ENCODE peak calls at places on chromosomes 12 and 14, in seven cellular contexts. P, I, D, M, A, O and K are unnamed samples.

GRCh38 chr14:24941719-24942118 is 108.2 kb downstream of the STXBP6 start:
- DNase-seq in M (no peak), I (no peak), A (no peak), O (no peak), D (no peak), P (no peak), K (peak)

GRCh38 chr12:119369907-119370546 is 35.5 kb downstream of the CCDC60 start:
- DNase-seq in A (no peak), P (peak), I (no peak), D (no peak), M (no peak), O (no peak), K (peak)

GRCh38 chr12:6551496-6552139 is 4.2 kb downstream of the IFFO1 start:
- DNase-seq in D (peak), A (no peak), O (no peak), I (peak), M (no peak), P (peak), K (no peak)

GRCh38 chr14:52129733-52130132 is 60.9 kb upstream of the NID2 start:
- DNase-seq in P (no peak), D (no peak), O (no peak), I (no peak), A (no peak), M (no peak), K (no peak)

GRCh38 chr14:54776361-54777001 is 126.1 kb downstream of the GCH1 start:
- DNase-seq in A (no peak), I (peak), M (no peak), O (no peak), P (peak), D (peak), K (peak)

GRCh38 chr14:74400328-74400727 is 25.7 kb downstream of the SYNDIG1L start:
- DNase-seq in P (no peak), M (no peak), A (no peak), O (no peak), I (peak), D (peak), K (no peak)

GRCh38 chr12:82627799-82628198 is 58.9 kb upstream of the TMTC2 start:
- DNase-seq in I (peak), P (peak), O (no peak), A (peak), D (peak), M (no peak), K (peak)

GRCh38 chr12:121590476-121591143 is 9.8 kb upstream of the KDM2B start:
- DNase-seq in O (peak), M (peak), D (peak), I (peak), P (peak), A (no peak), K (no peak)

GRCh38 chr12:49358548-49359141 is 8.6 kb upstream of the SPATS2 start:
- DNase-seq in P (peak), O (peak), I (peak), D (peak), M (peak), A (peak), K (peak)

GRCh38 chr12:5960783-5961182 is 15.7 kb upstream of the ANO2 start:
- DNase-seq in A (no peak), I (no peak), M (no peak), O (no peak), P (no peak), D (no peak), K (no peak)

GRCh38 chr12:581321-581720 is 81.9 kb downstream of the NINJ2 start:
- DNase-seq in D (no peak), P (no peak), A (no peak), M (no peak), I (no peak), O (no peak), K (no peak)

GRCh38 chr12:5499566-5500325 is 67.8 kb downstream of the NTF3 start:
- DNase-seq in P (no peak), O (no peak), M (no peak), D (no peak), I (peak), A (no peak), K (no peak)

GRCh38 chr14:74611672-74612345 is at the start of gene LTBP2:
- DNase-seq in O (peak), M (no peak), A (no peak), D (no peak), I (peak), P (peak), K (no peak)

GRCh38 chr14:54447231-54447692 is 6.1 kb upstream of the CNIH1 start:
- DNase-seq in I (no peak), D (peak), M (no peak), A (no peak), O (no peak), P (peak), K (no peak)

GRCh38 chr12:43540474-43540873 is 11.5 kb downstream of the ADAMTS20 start:
- DNase-seq in O (no peak), A (no peak), I (no peak), D (no peak), P (peak), M (no peak), K (no peak)

GRCh38 chr12:131789638-131790037 is 38.6 kb upstream of the MMP17 start:
- DNase-seq in M (no peak), D (no peak), A (no peak), O (no peak), I (no peak), P (no peak), K (no peak)

GRCh38 chr12:89863968-89864367 is 155.3 kb upstream of the ATP2B1 start:
- DNase-seq in P (no peak), A (no peak), O (no peak), M (no peak), D (no peak), I (no peak), K (peak)

GRCh38 chr12:73181244-73181643 is 909.1 kb downstream of the TRHDE start:
- DNase-seq in D (no peak), I (no peak), O (no peak), P (no peak), A (no peak), M (no peak), K (no peak)

GRCh38 chr12:130655881-130656280 is 60.2 kb downstream of the RIMBP2 start:
- DNase-seq in A (no peak), D (no peak), P (no peak), O (no peak), M (no peak), I (no peak), K (no peak)

GRCh38 chr12:10113920-10114319 is 15.1 kb upstream of the CLEC1A start:
- DNase-seq in I (no peak), D (no peak), M (no peak), A (no peak), O (no peak), P (peak), K (no peak)

GRCh38 chr14:68510201-68510600 is 282.7 kb downstream of the ZFP36L1 start:
- DNase-seq in O (no peak), D (peak), M (no peak), P (no peak), A (no peak), I (peak), K (no peak)

GRCh38 chr14:82075566-82075965 is 541.9 kb upstream of the SEL1L start:
- DNase-seq in O (no peak), I (no peak), A (no peak), D (peak), M (peak), P (peak), K (no peak)

GRCh38 chr14:105083926-105084685 is 18.9 kb upstream of the GPR132 start:
- DNase-seq in M (no peak), I (no peak), D (no peak), O (no peak), P (no peak), A (no peak), K (no peak)

GRCh38 chr12:45878630-45879255 is 111.6 kb downstream of the SCAF11 start:
- DNase-seq in M (no peak), D (peak), I (no peak), O (peak), A (no peak), P (no peak), K (no peak)

GRCh38 chr14:20428010-20428365 is 8.0 kb downstream of the KLHL33 start:
- DNase-seq in D (no peak), A (no peak), M (no peak), I (no peak), O (no peak), P (no peak), K (no peak)

GRCh38 chr12:100229036-100229635 is 28.5 kb downstream of the ACTR6 start:
- DNase-seq in A (no peak), D (peak), I (no peak), O (no peak), P (peak), M (no peak), K (no peak)

GRCh38 chr14:104687601-104688504 is 1.6 kb upstream of the INF2 start:
- DNase-seq in I (peak), A (peak), O (no peak), M (no peak), D (peak), P (peak), K (peak)